ENCODE peak calls at places on chromosomes 16 and 17, in ten cellular contexts. K, C, T, F, O, D, B, X, V and E are unnamed samples.

GRCh38 chr17:59783221-59784016 is 76.0 kb downstream of the VMP1 start:
- DNase-seq in C (peak; percentile 80), B (no peak), F (no peak), D (peak; percentile 30), O (no peak), V (no peak), X (peak; percentile 84), K (no peak), T (no peak), E (no peak)

GRCh38 chr17:74677558-74678466 is 34.9 kb downstream of the CD300LF start:
- DNase-seq in D (no peak), K (no peak), O (peak; percentile 30), B (no peak), X (peak; percentile 1), V (peak; percentile 95), T (no peak), F (peak; percentile 72), C (no peak), E (no peak)

GRCh38 chr16:13139661-13140241 is 238.4 kb downstream of the SHISA9 start:
- DNase-seq in F (no peak), X (no peak), V (no peak), D (no peak), C (no peak), K (no peak), T (no peak), O (no peak), B (no peak), E (no peak)

GRCh38 chr17:68204736-68205135 is 43.1 kb upstream of the AMZ2 start:
- DNase-seq in F (peak; percentile 41), X (no peak), K (no peak), C (no peak), O (no peak), B (no peak), V (peak; percentile 36), D (no peak), T (no peak), E (no peak)

GRCh38 chr17:66165537-66166123 is 26.3 kb downstream of the CEP112 start:
- DNase-seq in D (peak; percentile 54), X (peak; percentile 46), K (no peak), O (no peak), T (no peak), V (no peak), F (no peak), C (peak; percentile 58), B (no peak), E (no peak)

GRCh38 chr17:67689534-67690177 is 28.1 kb upstream of the NOL11 start:
- DNase-seq in F (no peak), B (peak; percentile 63), C (peak; percentile 57), D (peak; percentile 56), O (peak; percentile 51), T (peak; percentile 35), V (peak; percentile 55), K (peak; percentile 13), X (peak; percentile 48), E (no peak)

GRCh38 chr17:38510424-38511125 is 82.3 kb downstream of the ARHGAP23 start:
- DNase-seq in T (no peak), F (no peak), O (no peak), C (no peak), D (no peak), B (no peak), K (no peak), V (peak; percentile 80), X (peak; percentile 55), E (no peak)

GRCh38 chr17:19418312-19418992 is 7.4 kb downstream of the RNF112 start:
- DNase-seq in F (no peak), O (no peak), V (no peak), C (no peak), K (no peak), B (no peak), T (no peak), D (no peak), X (peak; percentile 85), E (no peak)

GRCh38 chr17:11580677-11581076 is 17.6 kb upstream of the DNAH9 start:
- DNase-seq in C (no peak), T (no peak), V (no peak), O (no peak), D (no peak), X (no peak), B (no peak), K (no peak), F (no peak), E (no peak)

GRCh38 chr17:42282478-42283080 is 5.7 kb upstream of the STAT5A start:
- DNase-seq in F (no peak), T (no peak), C (no peak), O (peak; percentile 28), D (no peak), X (no peak), B (no peak), K (no peak), V (peak; percentile 12), E (no peak)

GRCh38 chr17:43548689-43549379 is 2.7 kb upstream of the ETV4 start:
- DNase-seq in F (no peak), K (no peak), V (no peak), O (no peak), D (no peak), X (no peak), T (no peak), C (no peak), B (no peak), E (no peak)

GRCh38 chr17:58275417-58275816 is 5.3 kb downstream of the MPO start:
- DNase-seq in V (no peak), B (no peak), K (no peak), T (no peak), D (no peak), O (no peak), F (no peak), X (no peak), C (no peak), E (no peak)

GRCh38 chr17:10171057-10171456 is 27.3 kb downstream of the GAS7 start:
- DNase-seq in C (no peak), V (no peak), F (peak; percentile 41), K (peak; percentile 17), T (no peak), B (no peak), X (no peak), D (no peak), O (no peak), E (no peak)

GRCh38 chr16:53766304-53767016 is 62.5 kb downstream of the FTO start:
- DNase-seq in X (peak; percentile 76), B (no peak), O (no peak), C (no peak), K (no peak), D (no peak), T (no peak), F (peak; percentile 33), V (no peak), E (no peak)

GRCh38 chr17:72187544-72187943 is 66.7 kb downstream of the SOX9 start:
- DNase-seq in B (no peak), T (no peak), D (no peak), O (peak; percentile 48), K (no peak), F (peak; percentile 81), C (no peak), V (no peak), X (peak; percentile 65), E (no peak)

GRCh38 chr17:73318427-73318813 is 6.6 kb upstream of the CDC42EP4 start:
- DNase-seq in K (no peak), B (no peak), V (no peak), T (no peak), F (no peak), C (no peak), D (no peak), O (no peak), X (no peak), E (no peak)

GRCh38 chr17:8941520-8941919 is 24.0 kb downstream of the PIK3R5 start:
- DNase-seq in T (peak; percentile 54), K (no peak), D (no peak), X (no peak), C (no peak), B (peak; percentile 76), F (no peak), V (no peak), O (peak; percentile 47), E (no peak)

GRCh38 chr16:85512716-85513115 is 100.4 kb upstream of the GSE1 start:
- DNase-seq in K (no peak), D (no peak), V (no peak), F (no peak), B (no peak), O (no peak), T (no peak), C (no peak), X (no peak), E (no peak)
- H3K27ac ChIP-seq in K (no peak overlapping the region), D (peak overlapping the region; percentile 98), V (no peak overlapping the region), F (no peak overlapping the region), B (no peak overlapping the region), O (no peak overlapping the region), T (no peak overlapping the region), C (no peak overlapping the region), X (no peak overlapping the region), E (no peak overlapping the region)

DNA sequence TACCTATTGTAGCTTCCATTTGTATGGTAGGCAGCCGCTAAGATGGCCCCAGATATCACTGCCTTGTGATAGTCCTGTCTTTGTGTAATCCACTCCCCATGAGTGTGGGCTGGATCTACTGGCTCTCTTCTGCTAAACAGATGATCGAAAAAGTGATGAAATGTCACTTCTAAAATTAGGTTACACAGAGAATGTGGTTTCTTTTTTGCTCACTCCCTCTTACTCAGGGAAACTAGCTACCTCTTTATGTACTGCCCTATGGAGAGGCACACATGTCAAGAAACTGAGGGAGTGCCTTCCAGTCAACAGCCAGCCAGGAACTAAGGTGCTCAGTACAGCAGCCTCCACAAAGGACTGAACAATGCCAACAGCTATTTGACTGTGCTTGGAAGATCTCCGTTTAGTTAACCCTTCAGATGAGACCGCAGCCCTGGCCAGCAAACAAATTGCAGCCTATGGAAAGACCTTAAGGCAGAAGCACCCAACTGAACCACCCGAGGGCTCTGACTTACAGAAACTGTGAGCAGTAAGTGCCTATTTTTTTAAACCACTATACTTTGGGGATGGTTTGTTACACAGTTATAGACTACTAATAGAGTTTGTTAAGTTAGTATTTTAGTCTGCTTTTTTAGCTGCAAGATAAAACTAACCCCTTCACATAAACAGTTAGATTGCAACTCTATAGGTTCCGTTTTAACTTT is 113.2 kb upstream of the MAF start:
- DNase-seq in C (no peak), X (no peak), O (no peak), T (no peak), F (no peak), D (no peak), V (no peak), K (no peak), B (no peak), E (no peak)
- H3K27ac ChIP-seq in C (no peak overlapping the region), X (no peak overlapping the region), O (no peak overlapping the region), T (no peak overlapping the region), F (no peak overlapping the region), D (no peak overlapping the region), V (no peak overlapping the region), K (no peak overlapping the region), B (no peak overlapping the region), E (no peak overlapping the region)

GRCh38 chr16:10325783-10326543 is 59.9 kb upstream of the ATF7IP2 start:
- DNase-seq in V (no peak), K (no peak), X (peak; percentile 50), T (no peak), C (no peak), O (no peak), B (no peak), D (no peak), F (peak; percentile 54), E (no peak)
- H3K27ac ChIP-seq in V (no peak overlapping the region), K (no peak overlapping the region), X (no peak overlapping the region), T (no peak overlapping the region), C (no peak overlapping the region), O (no peak overlapping the region), B (no peak overlapping the region), D (no peak overlapping the region), F (no peak overlapping the region), E (no peak overlapping the region)

DNA sequence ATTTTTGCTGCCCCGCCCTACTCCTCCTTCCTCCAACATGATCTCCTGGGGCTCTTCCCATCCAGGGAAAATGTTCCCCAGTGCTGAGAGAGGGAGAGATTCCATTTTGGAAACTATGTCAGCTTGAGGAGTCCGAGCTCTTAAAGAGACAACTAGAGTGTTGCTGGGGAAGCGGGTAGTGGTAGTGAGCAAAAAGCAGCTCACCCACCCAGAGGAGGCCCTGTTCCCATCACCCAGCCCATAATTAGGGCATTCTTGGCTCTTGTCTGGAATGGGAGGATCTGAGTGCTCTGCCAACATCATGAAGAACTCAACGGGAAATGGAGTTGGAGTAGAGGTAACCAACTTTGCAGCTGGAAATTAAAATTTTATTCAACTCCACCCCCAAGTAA is 9.1 kb upstream of the MSL1 start:
- DNase-seq in D (no peak), F (no peak), V (no peak), T (no peak), K (no peak), X (no peak), C (no peak), O (no peak), B (no peak), E (no peak)
- H3K27ac ChIP-seq in D (peak overlapping the region; percentile 91), F (peak overlapping the region; percentile 85), V (peak overlapping the region; percentile 76), T (peak overlapping the region; percentile 13), K (peak overlapping the region; percentile 100), X (peak overlapping the region; percentile 46), C (peak overlapping the region; percentile 9), O (peak overlapping the region; percentile 90), B (no peak overlapping the region), E (peak overlapping the region; percentile 83)